ENCODE peak calls at places on chromosomes 6 and 20, in nine cellular contexts. One of them, this sample, is unnamed.

GRCh38 chr20:36538026-36538764 is 3.1 kb upstream of the MYL9 start:
- DNase-seq in right atrium auricular region: no peak
- DNase-seq in B cell: no peak
- DNase-seq in T1000: no peak
- DNase-seq in left colon: no peak
- DNase-seq in activated T-cell treated with anti-CD3 and anti-CD28 coated beads, Interleukin-2, amount 50 U/mL, for 24 hours: no peak
- DNase-seq in fibroblast of lung: peak
- DNase-seq in cardiac muscle cell: no peak
- DNase-seq in upper lobe of right lung: no peak
- DNase-seq in this sample: no peak

GRCh38 chr6:6760054-6760453 is 171.5 kb downstream of the LY86 start:
- DNase-seq in right atrium auricular region: no peak
- DNase-seq in fibroblast of lung: no peak
- DNase-seq in cardiac muscle cell: no peak
- DNase-seq in left colon: no peak
- DNase-seq in B cell: no peak
- DNase-seq in activated T-cell treated with anti-CD3 and anti-CD28 coated beads, Interleukin-2, amount 50 U/mL, for 24 hours: no peak
- DNase-seq in upper lobe of right lung: no peak
- DNase-seq in T1000: no peak
- DNase-seq in this sample: no peak

GRCh38 chr20:47607208-47607613 is 105.5 kb downstream of the NCOA3 start:
- DNase-seq in upper lobe of right lung: no peak
- DNase-seq in left colon: no peak
- DNase-seq in activated T-cell treated with anti-CD3 and anti-CD28 coated beads, Interleukin-2, amount 50 U/mL, for 24 hours: no peak
- DNase-seq in T1000: no peak
- DNase-seq in B cell: no peak
- DNase-seq in fibroblast of lung: peak
- DNase-seq in right atrium auricular region: no peak
- DNase-seq in cardiac muscle cell: no peak
- DNase-seq in this sample: no peak

GRCh38 chr6:30206799-30207618 is 6.2 kb downstream of the TRIM26 start:
- DNase-seq in T1000: no peak
- DNase-seq in cardiac muscle cell: peak
- DNase-seq in upper lobe of right lung: peak
- DNase-seq in left colon: no peak
- DNase-seq in activated T-cell treated with anti-CD3 and anti-CD28 coated beads, Interleukin-2, amount 50 U/mL, for 24 hours: no peak
- DNase-seq in fibroblast of lung: peak
- DNase-seq in right atrium auricular region: no peak
- DNase-seq in B cell: no peak
- DNase-seq in this sample: no peak

GRCh38 chr6:24847402-24847801 is 48.7 kb upstream of the ARMH2 start:
- DNase-seq in T1000: no peak
- DNase-seq in activated T-cell treated with anti-CD3 and anti-CD28 coated beads, Interleukin-2, amount 50 U/mL, for 24 hours: no peak
- DNase-seq in left colon: no peak
- DNase-seq in right atrium auricular region: no peak
- DNase-seq in upper lobe of right lung: no peak
- DNase-seq in B cell: no peak
- DNase-seq in cardiac muscle cell: no peak
- DNase-seq in fibroblast of lung: no peak
- DNase-seq in this sample: no peak

GRCh38 chr6:14921878-14922277 is 324.0 kb upstream of the JARID2 start:
- DNase-seq in T1000: no peak
- DNase-seq in upper lobe of right lung: no peak
- DNase-seq in B cell: no peak
- DNase-seq in cardiac muscle cell: no peak
- DNase-seq in fibroblast of lung: peak
- DNase-seq in right atrium auricular region: peak
- DNase-seq in activated T-cell treated with anti-CD3 and anti-CD28 coated beads, Interleukin-2, amount 50 U/mL, for 24 hours: no peak
- DNase-seq in left colon: no peak
- DNase-seq in this sample: no peak

GRCh38 chr6:150403458-150404245 is 34.8 kb downstream of the IYD start:
- DNase-seq in right atrium auricular region: no peak
- DNase-seq in activated T-cell treated with anti-CD3 and anti-CD28 coated beads, Interleukin-2, amount 50 U/mL, for 24 hours: no peak
- DNase-seq in B cell: no peak
- DNase-seq in left colon: no peak
- DNase-seq in upper lobe of right lung: no peak
- DNase-seq in cardiac muscle cell: no peak
- DNase-seq in T1000: no peak
- DNase-seq in fibroblast of lung: peak
- DNase-seq in this sample: no peak

GRCh38 chr6:79570129-79570801 is 33.0 kb upstream of the LCA5 start:
- DNase-seq in left colon: peak
- DNase-seq in cardiac muscle cell: peak
- DNase-seq in upper lobe of right lung: no peak
- DNase-seq in T1000: no peak
- DNase-seq in activated T-cell treated with anti-CD3 and anti-CD28 coated beads, Interleukin-2, amount 50 U/mL, for 24 hours: no peak
- DNase-seq in B cell: no peak
- DNase-seq in fibroblast of lung: peak
- DNase-seq in right atrium auricular region: no peak
- DNase-seq in this sample: no peak

GRCh38 chr20:49559411-49560081 is 8.4 kb downstream of the PTGIS start:
- DNase-seq in left colon: no peak
- DNase-seq in upper lobe of right lung: no peak
- DNase-seq in fibroblast of lung: peak
- DNase-seq in T1000: no peak
- DNase-seq in activated T-cell treated with anti-CD3 and anti-CD28 coated beads, Interleukin-2, amount 50 U/mL, for 24 hours: no peak
- DNase-seq in cardiac muscle cell: no peak
- DNase-seq in B cell: no peak
- DNase-seq in right atrium auricular region: peak
- DNase-seq in this sample: no peak

GRCh38 chr20:39453890-39454289 is 491.7 kb downstream of the DHX35 start:
- DNase-seq in upper lobe of right lung: no peak
- DNase-seq in B cell: no peak
- DNase-seq in fibroblast of lung: no peak
- DNase-seq in cardiac muscle cell: no peak
- DNase-seq in left colon: no peak
- DNase-seq in right atrium auricular region: no peak
- DNase-seq in T1000: no peak
- DNase-seq in activated T-cell treated with anti-CD3 and anti-CD28 coated beads, Interleukin-2, amount 50 U/mL, for 24 hours: no peak
- DNase-seq in this sample: no peak

GRCh38 chr6:71533939-71534379 is 245.3 kb downstream of the OGFRL1 start:
- DNase-seq in cardiac muscle cell: no peak
- DNase-seq in left colon: no peak
- DNase-seq in upper lobe of right lung: no peak
- DNase-seq in fibroblast of lung: peak
- DNase-seq in B cell: no peak
- DNase-seq in activated T-cell treated with anti-CD3 and anti-CD28 coated beads, Interleukin-2, amount 50 U/mL, for 24 hours: no peak
- DNase-seq in right atrium auricular region: no peak
- DNase-seq in T1000: no peak
- DNase-seq in this sample: no peak

GRCh38 chr6:111761783-111762312 is 111.4 kb downstream of the FYN start:
- DNase-seq in B cell: peak
- DNase-seq in activated T-cell treated with anti-CD3 and anti-CD28 coated beads, Interleukin-2, amount 50 U/mL, for 24 hours: peak
- DNase-seq in cardiac muscle cell: no peak
- DNase-seq in T1000: no peak
- DNase-seq in right atrium auricular region: no peak
- DNase-seq in upper lobe of right lung: no peak
- DNase-seq in fibroblast of lung: peak
- DNase-seq in left colon: no peak
- DNase-seq in this sample: no peak

GRCh38 chr6:13827038-13827437 is 12.7 kb upstream of the MCUR1 start:
- DNase-seq in B cell: no peak
- DNase-seq in T1000: no peak
- DNase-seq in upper lobe of right lung: no peak
- DNase-seq in fibroblast of lung: no peak
- DNase-seq in cardiac muscle cell: no peak
- DNase-seq in activated T-cell treated with anti-CD3 and anti-CD28 coated beads, Interleukin-2, amount 50 U/mL, for 24 hours: no peak
- DNase-seq in right atrium auricular region: no peak
- DNase-seq in left colon: no peak
- DNase-seq in this sample: no peak

This sample was measured in activated T-helper 1 cell treated with anti-CD3 and anti-CD28 coated beads, Interleukin-12 subunit alpha, Interleukin-12 subunit beta, Interleukin-2, Interleukin-4 antibody, amounts not matched to agents 30 ng/mL and 10 ng/mL and 1 ng/mL, durations not matched to agents 14 hours and 24 hours and 36 hours.